ENCODE peak calls at places on chromosomes 5 and 9, in seven cellular contexts. T is stimulated activated CD8-positive, alpha-beta memory T cell treated with anti-CD3 and anti-CD28 coated beads, Interleukin-4, amount 100 ng/mL, for 1 hour; N is NCI-H774; X is activated gamma-delta T cell treated with Interleukin-2 at 50 U/mL for 16 hours; A is fibroblast of lung; I is SK-MEL-5; L is C1 segment of cervical spinal cord. G is an unnamed sample.

GRCh38 chr9:23672121-23672520 is 153.9 kb downstream of the ELAVL2 start:
- DNase-seq in T (no peak), N (no peak), X (no peak), A (no peak), I (no peak), L (no peak), G (no peak)

GRCh38 chr5:343461-344401 is 22.2 kb downstream of the AHRR start:
- DNase-seq in T (no peak), N (peak; percentile 71), X (no peak), A (peak; percentile 62), I (no peak), L (no peak), G (no peak)

GRCh38 chr5:53448851-53449250 is 31.6 kb upstream of the FST start:
- DNase-seq in T (no peak), N (no peak), X (no peak), A (no peak), I (no peak), L (no peak), G (no peak)

GRCh38 chr9:7042124-7042523 is 284.4 kb downstream of the KDM4C start:
- DNase-seq in T (no peak), N (no peak), X (no peak), A (peak; percentile 6), I (no peak), L (no peak), G (no peak)

GRCh38 chr9:120385606-120386389 is 194.2 kb downstream of the CDK5RAP2 start:
- DNase-seq in T (no peak), N (no peak), X (no peak), A (no peak), I (no peak), L (no peak), G (no peak)

GRCh38 chr9:91664669-91665068 is 241.0 kb upstream of the NFIL3 start:
- DNase-seq in T (no peak), N (no peak), X (no peak), A (no peak), I (no peak), L (no peak), G (no peak)

GRCh38 chr5:138832218-138832617 is 42.9 kb downstream of the LRRTM2 start:
- DNase-seq in T (no peak), N (no peak), X (no peak), A (peak; percentile 26), I (no peak), L (no peak), G (peak; percentile 17)

GRCh38 chr5:109741390-109741789 is 51.7 kb downstream of the MAN2A1 start:
- DNase-seq in T (no peak), N (no peak), X (no peak), A (no peak), I (no peak), L (no peak), G (no peak)

GRCh38 chr9:8374471-8374870 is 574.9 kb upstream of the DMAC1 start:
- DNase-seq in T (no peak), N (no peak), X (no peak), A (no peak), I (no peak), L (no peak), G (no peak)

GRCh38 chr5:140540227-140540626 is 7.2 kb upstream of the EIF4EBP3 start:
- DNase-seq in T (no peak), N (no peak), X (no peak), A (no peak), I (no peak), L (no peak), G (no peak)

GRCh38 chr5:171992813-171993212 is 13.6 kb downstream of the FBXW11 start:
- DNase-seq in T (no peak), N (no peak), X (no peak), A (no peak), I (no peak), L (no peak), G (no peak)

GRCh38 chr5:75510836-75511434 is 494 bp downstream of the CERT1 start:
- DNase-seq in T (peak; percentile 17), N (no peak), X (peak; percentile 15), A (no peak), I (peak; percentile 23), L (peak; percentile 69), G (no peak)

GRCh38 chr9:121404906-121405305 is 34.9 kb upstream of the STOM start:
- DNase-seq in T (no peak), N (no peak), X (no peak), A (no peak), I (no peak), L (no peak), G (no peak)

GRCh38 chr9:119961774-119962408 is 592.7 kb upstream of the BRINP1 start:
- DNase-seq in T (no peak), N (no peak), X (no peak), A (peak; percentile 26), I (peak; percentile 71), L (peak; percentile 2), G (no peak)

GRCh38 chr5:43042176-43042625 is 2.1 kb upstream of the ANXA2R start:
- DNase-seq in T (peak; percentile 68), N (peak; percentile 83), X (peak; percentile 76), A (peak; percentile 76), I (no peak), L (peak; percentile 84), G (peak; percentile 71)

GRCh38 chr9:127943746-127944145 is 6.1 kb upstream of the DPM2 start:
- DNase-seq in T (peak; percentile 57), N (peak; percentile 85), X (peak; percentile 70), A (peak; percentile 73), I (peak; percentile 88), L (peak; percentile 83), G (no peak)

GRCh38 chr9:130823435-130823834 is 11.6 kb upstream of the ABL1 start:
- DNase-seq in T (no peak), N (no peak), X (no peak), A (peak; percentile 67), I (no peak), L (no peak), G (no peak)

GRCh38 chr9:109974143-109974917 is 194.3 kb downstream of the PALM2AKAP2 start:
- DNase-seq in T (no peak), N (no peak), X (no peak), A (no peak), I (no peak), L (peak; percentile 18), G (no peak)

GRCh38 chr5:162372265-162372664 is 304.7 kb downstream of the GABRG2 start:
- DNase-seq in T (no peak), N (no peak), X (no peak), A (no peak), I (no peak), L (peak; percentile 0), G (no peak)

GRCh38 chr9:98867434-98868168 is 60.1 kb downstream of the GALNT12 start:
- DNase-seq in T (no peak), N (no peak), X (no peak), A (peak; percentile 99), I (peak; percentile 29), L (peak; percentile 41), G (no peak)

G was measured in DMS79 treated with DMSO at 0.1 percent for 48 hours.